ENCODE peak calls at places on chromosomes 11 and 22, in eight cellular contexts. One of them, this sample, is unnamed.
A peak's percentile ranks its signal among the peaks of the same experiment; 100 is the strongest.

GRCh38 chr11:58334708-58335107 is 24.2 kb downstream of the OR5B17 start:
- DNase-seq in stimulated activated naive CD4-positive, alpha-beta T cell: no peak
- DNase-seq in fibroblast of the aortic adventitia: peak; percentile 76
- DNase-seq in D341Med: no peak
- DNase-seq in GM10248: no peak
- DNase-seq in effector memory CD4-positive, alpha-beta T cell: no peak
- DNase-seq in hippocampal formation: no peak
- DNase-seq in iris pigment epithelial cell: peak; percentile 91
- DNase-seq in this sample: peak; percentile 27

GRCh38 chr11:77073328-77074001 is 6.7 kb downstream of the CAPN5 start:
- DNase-seq in fibroblast of the aortic adventitia: peak; percentile 94
- DNase-seq in iris pigment epithelial cell: peak; percentile 95
- DNase-seq in hippocampal formation: peak; percentile 22
- DNase-seq in effector memory CD4-positive, alpha-beta T cell: no peak
- DNase-seq in stimulated activated naive CD4-positive, alpha-beta T cell: no peak
- DNase-seq in D341Med: no peak
- DNase-seq in GM10248: no peak
- DNase-seq in this sample: peak; percentile 75

GRCh38 chr22:36224245-36224644 is 15.1 kb downstream of the APOL2 start:
- DNase-seq in D341Med: no peak
- DNase-seq in hippocampal formation: no peak
- DNase-seq in iris pigment epithelial cell: no peak
- DNase-seq in fibroblast of the aortic adventitia: no peak
- DNase-seq in stimulated activated naive CD4-positive, alpha-beta T cell: no peak
- DNase-seq in effector memory CD4-positive, alpha-beta T cell: no peak
- DNase-seq in GM10248: no peak
- DNase-seq in this sample: no peak

GRCh38 chr11:82671451-82671850 is 62.2 kb downstream of the FAM181B start:
- DNase-seq in D341Med: no peak
- DNase-seq in effector memory CD4-positive, alpha-beta T cell: no peak
- DNase-seq in GM10248: no peak
- DNase-seq in hippocampal formation: no peak
- DNase-seq in stimulated activated naive CD4-positive, alpha-beta T cell: no peak
- DNase-seq in fibroblast of the aortic adventitia: no peak
- DNase-seq in iris pigment epithelial cell: no peak
- DNase-seq in this sample: no peak

GRCh38 chr11:79097279-79097875 is 343.5 kb downstream of the TENM4 start:
- DNase-seq in effector memory CD4-positive, alpha-beta T cell: no peak
- DNase-seq in iris pigment epithelial cell: peak; percentile 27
- DNase-seq in GM10248: no peak
- DNase-seq in fibroblast of the aortic adventitia: peak; percentile 82
- DNase-seq in hippocampal formation: no peak
- DNase-seq in stimulated activated naive CD4-positive, alpha-beta T cell: no peak
- DNase-seq in D341Med: no peak
- DNase-seq in this sample: no peak

GRCh38 chr11:85755285-85755684 is 55.7 kb downstream of the SYTL2 start:
- DNase-seq in fibroblast of the aortic adventitia: no peak
- DNase-seq in hippocampal formation: no peak
- DNase-seq in iris pigment epithelial cell: no peak
- DNase-seq in D341Med: no peak
- DNase-seq in effector memory CD4-positive, alpha-beta T cell: no peak
- DNase-seq in stimulated activated naive CD4-positive, alpha-beta T cell: no peak
- DNase-seq in GM10248: no peak
- DNase-seq in this sample: no peak

GRCh38 chr11:37988031-37988430 is 1390.0 kb upstream of the RAG2 start:
- DNase-seq in effector memory CD4-positive, alpha-beta T cell: no peak
- DNase-seq in fibroblast of the aortic adventitia: peak; percentile 35
- DNase-seq in D341Med: no peak
- DNase-seq in stimulated activated naive CD4-positive, alpha-beta T cell: no peak
- DNase-seq in hippocampal formation: no peak
- DNase-seq in iris pigment epithelial cell: peak; percentile 94
- DNase-seq in GM10248: no peak
- DNase-seq in this sample: no peak

GRCh38 chr22:18991138-18991432 is 55.0 kb upstream of the PRODH start:
- DNase-seq in GM10248: no peak
- DNase-seq in iris pigment epithelial cell: no peak
- DNase-seq in hippocampal formation: no peak
- DNase-seq in effector memory CD4-positive, alpha-beta T cell: no peak
- DNase-seq in fibroblast of the aortic adventitia: no peak
- DNase-seq in D341Med: no peak
- DNase-seq in stimulated activated naive CD4-positive, alpha-beta T cell: no peak
- DNase-seq in this sample: no peak

GRCh38 chr11:17991799-17992433 is 20.9 kb downstream of the SERGEF start:
- DNase-seq in hippocampal formation: peak; percentile 13
- DNase-seq in GM10248: peak; percentile 69
- DNase-seq in iris pigment epithelial cell: peak; percentile 68
- DNase-seq in stimulated activated naive CD4-positive, alpha-beta T cell: no peak
- DNase-seq in D341Med: peak; percentile 70
- DNase-seq in effector memory CD4-positive, alpha-beta T cell: no peak
- DNase-seq in fibroblast of the aortic adventitia: peak; percentile 72
- DNase-seq in this sample: no peak

GRCh38 chr22:40434745-40435144 is 64.4 kb downstream of the SGSM3 start:
- DNase-seq in hippocampal formation: no peak
- DNase-seq in iris pigment epithelial cell: no peak
- DNase-seq in GM10248: no peak
- DNase-seq in fibroblast of the aortic adventitia: no peak
- DNase-seq in effector memory CD4-positive, alpha-beta T cell: no peak
- DNase-seq in stimulated activated naive CD4-positive, alpha-beta T cell: no peak
- DNase-seq in D341Med: no peak
- DNase-seq in this sample: no peak

GRCh38 chr11:130520231-130520630 is 71.8 kb downstream of the ADAMTS15 start:
- DNase-seq in GM10248: no peak
- DNase-seq in effector memory CD4-positive, alpha-beta T cell: no peak
- DNase-seq in fibroblast of the aortic adventitia: peak; percentile 83
- DNase-seq in iris pigment epithelial cell: no peak
- DNase-seq in hippocampal formation: no peak
- DNase-seq in stimulated activated naive CD4-positive, alpha-beta T cell: no peak
- DNase-seq in D341Med: peak; percentile 12
- DNase-seq in this sample: no peak

GRCh38 chr11:24531528-24531927 is 34.7 kb downstream of the LUZP2 start:
- DNase-seq in hippocampal formation: no peak
- DNase-seq in iris pigment epithelial cell: peak; percentile 36
- DNase-seq in fibroblast of the aortic adventitia: peak; percentile 7
- DNase-seq in effector memory CD4-positive, alpha-beta T cell: no peak
- DNase-seq in GM10248: no peak
- DNase-seq in stimulated activated naive CD4-positive, alpha-beta T cell: no peak
- DNase-seq in D341Med: no peak
- DNase-seq in this sample: no peak

GRCh38 chr11:88282789-88283188 is 54.7 kb downstream of the CTSC start:
- DNase-seq in stimulated activated naive CD4-positive, alpha-beta T cell: no peak
- DNase-seq in effector memory CD4-positive, alpha-beta T cell: no peak
- DNase-seq in GM10248: no peak
- DNase-seq in hippocampal formation: no peak
- DNase-seq in D341Med: no peak
- DNase-seq in fibroblast of the aortic adventitia: no peak
- DNase-seq in iris pigment epithelial cell: no peak
- DNase-seq in this sample: no peak

GRCh38 chr11:76090821-76091220 is 115.5 kb downstream of the WNT11 start:
- DNase-seq in iris pigment epithelial cell: no peak
- DNase-seq in fibroblast of the aortic adventitia: no peak
- DNase-seq in hippocampal formation: no peak
- DNase-seq in stimulated activated naive CD4-positive, alpha-beta T cell: no peak
- DNase-seq in GM10248: no peak
- DNase-seq in D341Med: no peak
- DNase-seq in effector memory CD4-positive, alpha-beta T cell: no peak
- DNase-seq in this sample: no peak

GRCh38 chr22:23204125-23204488 is 23.8 kb downstream of the BCR start:
- DNase-seq in GM10248: no peak
- DNase-seq in stimulated activated naive CD4-positive, alpha-beta T cell: no peak
- DNase-seq in hippocampal formation: no peak
- DNase-seq in iris pigment epithelial cell: no peak
- DNase-seq in D341Med: no peak
- DNase-seq in effector memory CD4-positive, alpha-beta T cell: no peak
- DNase-seq in fibroblast of the aortic adventitia: no peak
- DNase-seq in this sample: no peak

GRCh38 chr22:46308283-46308988 is 11.8 kb downstream of the GTSE1 start:
- DNase-seq in hippocampal formation: no peak
- DNase-seq in GM10248: no peak
- DNase-seq in fibroblast of the aortic adventitia: no peak
- DNase-seq in D341Med: no peak
- DNase-seq in iris pigment epithelial cell: no peak
- DNase-seq in effector memory CD4-positive, alpha-beta T cell: no peak
- DNase-seq in stimulated activated naive CD4-positive, alpha-beta T cell: no peak
- DNase-seq in this sample: no peak

GRCh38 chr22:37953062-37953436 is 352 bp downstream of the C22orf23 start:
- DNase-seq in iris pigment epithelial cell: no peak
- DNase-seq in stimulated activated naive CD4-positive, alpha-beta T cell: no peak
- DNase-seq in effector memory CD4-positive, alpha-beta T cell: no peak
- DNase-seq in fibroblast of the aortic adventitia: no peak
- DNase-seq in D341Med: no peak
- DNase-seq in hippocampal formation: no peak
- DNase-seq in GM10248: no peak
- DNase-seq in this sample: no peak

GRCh38 chr22:19576460-19577421 is 52.5 kb upstream of the CLDN5 start:
- DNase-seq in D341Med: no peak
- DNase-seq in stimulated activated naive CD4-positive, alpha-beta T cell: no peak
- DNase-seq in iris pigment epithelial cell: peak; percentile 73
- DNase-seq in effector memory CD4-positive, alpha-beta T cell: no peak
- DNase-seq in hippocampal formation: no peak
- DNase-seq in GM10248: peak; percentile 72
- DNase-seq in fibroblast of the aortic adventitia: peak; percentile 56
- DNase-seq in this sample: no peak

GRCh38 chr11:117837070-117837776 is 12.7 kb upstream of the FXYD2 start:
- DNase-seq in stimulated activated naive CD4-positive, alpha-beta T cell: no peak
- DNase-seq in GM10248: no peak
- DNase-seq in effector memory CD4-positive, alpha-beta T cell: no peak
- DNase-seq in iris pigment epithelial cell: no peak
- DNase-seq in fibroblast of the aortic adventitia: no peak
- DNase-seq in hippocampal formation: no peak
- DNase-seq in D341Med: no peak
- DNase-seq in this sample: no peak

GRCh38 chr11:32068134-32068533 is 22.7 kb upstream of the RCN1 start:
- DNase-seq in hippocampal formation: no peak
- DNase-seq in stimulated activated naive CD4-positive, alpha-beta T cell: no peak
- DNase-seq in fibroblast of the aortic adventitia: peak; percentile 63
- DNase-seq in effector memory CD4-positive, alpha-beta T cell: no peak
- DNase-seq in D341Med: no peak
- DNase-seq in iris pigment epithelial cell: peak; percentile 39
- DNase-seq in GM10248: no peak
- DNase-seq in this sample: no peak

GRCh38 chr11:65187971-65188461 is 6.3 kb downstream of the CAPN1 start:
- DNase-seq in stimulated activated naive CD4-positive, alpha-beta T cell: no peak
- DNase-seq in iris pigment epithelial cell: no peak
- DNase-seq in D341Med: no peak
- DNase-seq in hippocampal formation: no peak
- DNase-seq in fibroblast of the aortic adventitia: no peak
- DNase-seq in GM10248: no peak
- DNase-seq in effector memory CD4-positive, alpha-beta T cell: no peak
- DNase-seq in this sample: no peak

GRCh38 chr11:71252434-71252781 is at the start of gene SHANK2:
- DNase-seq in GM10248: no peak
- DNase-seq in fibroblast of the aortic adventitia: no peak
- DNase-seq in effector memory CD4-positive, alpha-beta T cell: no peak
- DNase-seq in stimulated activated naive CD4-positive, alpha-beta T cell: no peak
- DNase-seq in D341Med: peak; percentile 41
- DNase-seq in iris pigment epithelial cell: no peak
- DNase-seq in hippocampal formation: no peak
- DNase-seq in this sample: no peak

GRCh38 chr22:39543095-39543494 is 10.5 kb upstream of the RPS19BP1 start:
- DNase-seq in hippocampal formation: no peak
- DNase-seq in stimulated activated naive CD4-positive, alpha-beta T cell: no peak
- DNase-seq in fibroblast of the aortic adventitia: no peak
- DNase-seq in effector memory CD4-positive, alpha-beta T cell: no peak
- DNase-seq in D341Med: peak; percentile 82
- DNase-seq in iris pigment epithelial cell: peak; percentile 51
- DNase-seq in GM10248: no peak
- DNase-seq in this sample: no peak

GRCh38 chr11:60336767-60337391 is 9.8 kb downstream of the MS4A6E start:
- DNase-seq in GM10248: no peak
- DNase-seq in stimulated activated naive CD4-positive, alpha-beta T cell: no peak
- DNase-seq in D341Med: no peak
- DNase-seq in iris pigment epithelial cell: no peak
- DNase-seq in effector memory CD4-positive, alpha-beta T cell: no peak
- DNase-seq in fibroblast of the aortic adventitia: no peak
- DNase-seq in hippocampal formation: no peak
- DNase-seq in this sample: no peak

GRCh38 chr22:19937616-19938473 is 3.7 kb upstream of the COMT start:
- DNase-seq in effector memory CD4-positive, alpha-beta T cell: no peak
- DNase-seq in hippocampal formation: no peak
- DNase-seq in GM10248: no peak
- DNase-seq in stimulated activated naive CD4-positive, alpha-beta T cell: no peak
- DNase-seq in D341Med: no peak
- DNase-seq in iris pigment epithelial cell: peak; percentile 60
- DNase-seq in fibroblast of the aortic adventitia: peak; percentile 21
- DNase-seq in this sample: no peak

GRCh38 chr11:19429108-19429760 is 188.5 kb upstream of the E2F8 start:
- DNase-seq in GM10248: no peak
- DNase-seq in stimulated activated naive CD4-positive, alpha-beta T cell: no peak
- DNase-seq in effector memory CD4-positive, alpha-beta T cell: no peak
- DNase-seq in iris pigment epithelial cell: no peak
- DNase-seq in fibroblast of the aortic adventitia: no peak
- DNase-seq in D341Med: no peak
- DNase-seq in hippocampal formation: no peak
- DNase-seq in this sample: no peak

This sample was measured in T1000.